ENCODE peak calls at places on chromosomes 1 and 21, in six cellular contexts. One of them, this sample, is unnamed. For H3K27me3, the result is how much of the 10 kb centered on the place peaks cover.

GRCh38 chr1:74368335-74368734 is 133.1 kb downstream of the TNNI3K start:
- DNase-seq in HL-60: no peak
- DNase-seq in GM06990: no peak
- DNase-seq in tibial nerve: no peak
- DNase-seq in IMR-90: peak
- DNase-seq in ovary: no peak
- DNase-seq in this sample: no peak

GRCh38 chr1:30194741-30195423 is 528.5 kb downstream of the MATN1 start:
- DNase-seq in HL-60: no peak
- DNase-seq in GM06990: no peak
- DNase-seq in tibial nerve: no peak
- DNase-seq in IMR-90: no peak
- DNase-seq in ovary: no peak
- DNase-seq in this sample: no peak

GRCh38 chr21:44576025-44576420 is 2.5 kb downstream of the KRTAP10-4 start:
- DNase-seq in HL-60: no peak
- DNase-seq in GM06990: no peak
- DNase-seq in tibial nerve: no peak
- DNase-seq in IMR-90: no peak
- DNase-seq in ovary: no peak
- DNase-seq in this sample: peak

GRCh38 chr1:20698195-20698910 is 19.5 kb downstream of the KIF17 start:
- DNase-seq in HL-60: no peak
- DNase-seq in GM06990: no peak
- DNase-seq in tibial nerve: no peak
- DNase-seq in IMR-90: peak
- DNase-seq in ovary: no peak
- DNase-seq in this sample: no peak

GRCh38 chr21:35603471-35603870 is 456.9 kb downstream of the SETD4 start:
- DNase-seq in HL-60: no peak
- DNase-seq in GM06990: no peak
- DNase-seq in tibial nerve: no peak
- DNase-seq in IMR-90: no peak
- DNase-seq in ovary: no peak
- DNase-seq in this sample: no peak

GRCh38 chr1:214316597-214316996 is 35.6 kb downstream of the SMYD2 start:
- DNase-seq in HL-60: no peak
- DNase-seq in GM06990: no peak
- DNase-seq in tibial nerve: no peak
- DNase-seq in IMR-90: peak
- DNase-seq in ovary: no peak
- DNase-seq in this sample: peak

GRCh38 chr1:47975302-47975921 is 21.8 kb downstream of the TRABD2B start:
- DNase-seq in HL-60: no peak
- DNase-seq in GM06990: no peak
- DNase-seq in tibial nerve: no peak
- DNase-seq in IMR-90: no peak
- DNase-seq in ovary: no peak
- DNase-seq in this sample: no peak

GRCh38 chr1:38270241-38270871 is 223.8 kb upstream of the POU3F1 start:
- DNase-seq in HL-60: no peak
- DNase-seq in GM06990: no peak
- DNase-seq in tibial nerve: no peak
- DNase-seq in IMR-90: no peak
- DNase-seq in ovary: no peak
- DNase-seq in this sample: no peak

GRCh38 chr1:94398356-94398755 is 19.8 kb upstream of the ABCD3 start:
- DNase-seq in HL-60: no peak
- DNase-seq in GM06990: no peak
- DNase-seq in tibial nerve: no peak
- DNase-seq in IMR-90: peak
- DNase-seq in ovary: no peak
- DNase-seq in this sample: no peak

GRCh38 chr1:173139706-173140105 is 67.4 kb downstream of the TNFSF4 start:
- DNase-seq in HL-60: no peak
- DNase-seq in GM06990: no peak
- DNase-seq in tibial nerve: no peak
- DNase-seq in IMR-90: no peak
- DNase-seq in ovary: no peak
- DNase-seq in this sample: no peak

GRCh38 chr1:36396359-36396758 is 1.3 kb downstream of the LSM10 start:
- DNase-seq in HL-60: no peak
- DNase-seq in GM06990: no peak
- DNase-seq in tibial nerve: no peak
- DNase-seq in IMR-90: no peak
- DNase-seq in ovary: no peak
- DNase-seq in this sample: no peak

GRCh38 chr1:233599542-233600073 is 14.3 kb upstream of the KCNK1 start:
- DNase-seq in HL-60: no peak
- DNase-seq in GM06990: peak
- DNase-seq in tibial nerve: no peak
- DNase-seq in IMR-90: no peak
- DNase-seq in ovary: no peak
- DNase-seq in this sample: no peak

GRCh38 chr1:21139601-21140000 is 37.1 kb downstream of the EIF4G3 start:
- DNase-seq in HL-60: no peak
- DNase-seq in GM06990: no peak
- DNase-seq in tibial nerve: no peak
- DNase-seq in IMR-90: no peak
- DNase-seq in ovary: no peak
- DNase-seq in this sample: no peak

GRCh38 chr21:42669069-42669468 is 15.6 kb downstream of the PDE9A start:
- DNase-seq in HL-60: no peak
- DNase-seq in GM06990: no peak
- DNase-seq in tibial nerve: no peak
- DNase-seq in IMR-90: no peak
- DNase-seq in ovary: peak
- DNase-seq in this sample: no peak
- TF ChIP-seq CTCF in HL-60: no peak
- TF ChIP-seq CTCF in GM06990: no peak
- TF ChIP-seq CTCF in tibial nerve: no peak
- TF ChIP-seq CTCF in IMR-90: no peak
- TF ChIP-seq CTCF in ovary: no peak
- TF ChIP-seq CTCF in this sample: peak

DNA sequence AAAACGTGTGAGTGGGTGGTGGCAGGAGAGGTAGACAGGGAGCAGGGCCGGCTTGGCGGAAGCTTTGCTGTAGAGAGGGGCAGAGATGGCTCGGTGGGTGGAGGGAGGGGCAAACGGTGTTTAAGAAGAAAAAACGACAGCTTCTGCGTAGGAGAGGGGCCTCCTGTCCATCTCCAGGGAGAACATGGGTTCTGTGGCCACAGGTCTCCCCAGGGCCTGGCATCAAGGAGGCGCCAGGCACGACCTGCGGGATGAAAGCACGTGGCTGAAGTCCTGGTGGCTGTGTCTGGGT is 1.0 kb upstream of the PRKCZ start:
- DNase-seq in HL-60: no peak
- DNase-seq in GM06990: no peak
- DNase-seq in tibial nerve: no peak
- DNase-seq in IMR-90: no peak
- DNase-seq in ovary: no peak
- DNase-seq in this sample: no peak
- H3K27me3 ChIP-seq in HL-60: under half
- H3K27me3 ChIP-seq in GM06990: under half
- H3K27me3 ChIP-seq in tibial nerve: under half
- H3K27me3 ChIP-seq in IMR-90: half or more
- H3K27me3 ChIP-seq in ovary: under half
- H3K27me3 ChIP-seq in this sample: under half

DNA sequence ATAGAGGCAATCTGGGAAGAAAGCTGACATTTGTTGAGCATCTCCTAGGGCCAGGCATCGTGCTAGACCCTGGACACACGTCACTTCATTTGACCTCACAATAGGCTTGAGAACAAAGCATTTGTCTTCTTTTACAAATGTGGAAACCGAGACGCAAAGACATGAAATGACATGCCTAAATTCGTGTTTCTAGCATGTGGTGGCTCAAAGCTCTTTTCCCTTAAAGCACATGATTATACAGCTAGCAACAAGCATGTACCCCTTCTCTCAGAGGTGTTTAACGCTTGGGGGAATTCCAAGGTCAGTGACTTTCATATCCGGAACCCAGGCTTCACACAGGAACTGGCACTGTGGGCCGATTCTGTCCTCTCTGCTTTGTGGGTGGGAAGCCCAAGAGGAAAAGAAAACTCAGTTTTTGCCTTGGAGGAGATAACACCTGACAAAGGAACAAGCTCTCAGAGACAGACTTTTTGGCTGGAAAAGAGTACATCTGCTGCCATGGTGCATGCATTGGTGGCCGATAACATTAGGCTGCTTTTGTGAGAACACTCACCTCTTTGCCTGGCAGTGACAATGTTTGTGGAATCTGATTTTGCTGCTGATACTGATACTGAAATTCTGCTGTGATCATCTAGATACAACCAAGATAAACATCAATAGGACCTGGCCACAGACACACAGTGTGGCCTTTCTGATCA is 15.4 kb upstream of the CD2 start:
- DNase-seq in HL-60: no peak
- DNase-seq in GM06990: peak
- DNase-seq in tibial nerve: no peak
- DNase-seq in IMR-90: no peak
- DNase-seq in ovary: no peak
- DNase-seq in this sample: no peak
- H3K4me3 ChIP-seq in HL-60: no peak
- H3K4me3 ChIP-seq in GM06990: no peak
- H3K4me3 ChIP-seq in tibial nerve: no peak
- H3K4me3 ChIP-seq in IMR-90: no peak
- H3K4me3 ChIP-seq in ovary: no peak
- H3K4me3 ChIP-seq in this sample: no peak

DNA sequence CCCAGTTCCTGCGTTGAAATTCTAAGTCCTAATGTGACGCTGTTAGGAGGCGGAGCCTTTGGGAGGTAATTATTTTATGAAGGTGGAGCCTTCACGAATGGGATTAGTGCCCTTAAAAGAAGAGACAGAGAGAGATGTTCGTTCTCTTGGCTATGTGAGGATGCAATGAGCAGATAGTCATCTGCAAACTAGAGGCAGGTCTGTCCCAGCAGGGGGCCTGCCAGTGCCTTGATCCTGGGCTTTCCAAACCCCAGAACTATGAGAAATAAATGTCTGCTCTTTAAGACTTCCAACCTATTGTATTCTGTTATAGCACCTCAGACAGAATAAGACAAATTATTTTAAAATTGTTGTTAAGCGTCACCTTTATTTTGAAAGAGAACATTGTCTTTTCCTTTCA is 123.1 kb upstream of the KCNJ6 start:
- DNase-seq in HL-60: no peak
- DNase-seq in GM06990: no peak
- DNase-seq in tibial nerve: no peak
- DNase-seq in IMR-90: no peak
- DNase-seq in ovary: no peak
- DNase-seq in this sample: no peak
- TF ChIP-seq CTCF in HL-60: no peak
- TF ChIP-seq CTCF in GM06990: no peak
- TF ChIP-seq CTCF in tibial nerve: no peak
- TF ChIP-seq CTCF in IMR-90: no peak
- TF ChIP-seq CTCF in ovary: no peak
- TF ChIP-seq CTCF in this sample: no peak

This sample was measured in right atrium auricular region.